ENCODE peak calls at places on chromosomes 7 and 10, in seven cellular contexts. M, I, L, W, D, Y and J are unnamed samples.

GRCh38 chr7:142925413-142925812 is 8.1 kb downstream of the TRPV5 start:
- DNase-seq in L (no peak), W (no peak), M (no peak), D (no peak), I (no peak), Y (no peak), J (no peak)

GRCh38 chr7:16841681-16842080 is 36.9 kb upstream of the AGR2 start:
- DNase-seq in W (no peak), I (peak; percentile 42), D (no peak), L (no peak), Y (peak; percentile 49), M (no peak), J (peak; percentile 56)

GRCh38 chr10:128318868-128319267 is 192.6 kb upstream of the MKI67 start:
- DNase-seq in M (no peak), I (no peak), Y (no peak), W (no peak), L (no peak), D (no peak), J (no peak)

GRCh38 chr7:155258233-155258575 is 39.5 kb upstream of the INSIG1 start:
- DNase-seq in Y (peak; percentile 89), W (no peak), L (no peak), I (peak; percentile 84), M (peak; percentile 86), D (peak; percentile 26), J (peak; percentile 88)

GRCh38 chr7:37376386-37376785 is 72.3 kb downstream of the ELMO1 start:
- DNase-seq in M (no peak), Y (no peak), W (no peak), L (no peak), D (no peak), I (no peak), J (no peak)

GRCh38 chr7:6271694-6272371 is 591 bp downstream of the CYTH3 start:
- DNase-seq in Y (no peak), W (no peak), L (no peak), D (peak; percentile 24), M (no peak), I (no peak), J (peak; percentile 43)

GRCh38 chr10:55242544-55242943 is 441.5 kb upstream of the PCDH15 start:
- DNase-seq in M (no peak), L (no peak), Y (no peak), D (no peak), I (no peak), W (no peak), J (no peak)

GRCh38 chr7:135291809-135292253 is 58.2 kb downstream of the STRA8 start:
- DNase-seq in D (no peak), Y (peak; percentile 98), M (peak; percentile 42), L (no peak), I (no peak), W (no peak), J (no peak)

GRCh38 chr10:14592566-14592965 is 182.1 kb downstream of the FAM107B start:
- DNase-seq in W (no peak), M (no peak), L (no peak), I (no peak), D (no peak), Y (no peak), J (no peak)

GRCh38 chr7:15215611-15216010 is 313.1 kb upstream of the DGKB start:
- DNase-seq in I (no peak), Y (no peak), W (no peak), M (no peak), D (no peak), L (no peak), J (no peak)

GRCh38 chr10:8691498-8692017 is 637.1 kb downstream of the GATA3 start:
- DNase-seq in I (no peak), M (no peak), D (no peak), W (no peak), L (no peak), Y (no peak), J (no peak)

GRCh38 chr10:103554488-103555320 is 61.2 kb downstream of the NEURL1 start:
- DNase-seq in M (no peak), I (peak; percentile 78), W (no peak), Y (peak; percentile 35), D (peak; percentile 85), L (no peak), J (peak; percentile 74)

GRCh38 chr7:95811846-95812445 is 39.6 kb downstream of the DYNC1I1 start:
- DNase-seq in Y (no peak), W (no peak), M (no peak), I (no peak), L (no peak), D (no peak), J (peak; percentile 14)

GRCh38 chr7:101743241-101743994 is 74.0 kb upstream of the CUX1 start:
- DNase-seq in M (peak; percentile 56), I (peak; percentile 84), L (peak; percentile 18), W (no peak), Y (peak; percentile 57), D (peak; percentile 36), J (peak; percentile 82)

GRCh38 chr7:135273581-135273980 is 39.9 kb downstream of the STRA8 start:
- DNase-seq in M (no peak), Y (no peak), W (no peak), I (no peak), D (no peak), L (no peak), J (no peak)

GRCh38 chr10:57776688-57777432 is 490.8 kb downstream of the IPMK start:
- DNase-seq in D (no peak), W (no peak), Y (no peak), I (no peak), L (no peak), M (no peak), J (no peak)

GRCh38 chr7:56063882-56064625 is at the start of gene SUMF2:
- DNase-seq in Y (peak; percentile 90), M (peak; percentile 99), W (peak; percentile 79), D (peak; percentile 89), I (peak; percentile 99), L (peak; percentile 83), J (peak; percentile 100)

GRCh38 chr7:111068618-111069017 is 22.3 kb upstream of the LRRN3 start:
- DNase-seq in M (no peak), Y (no peak), D (no peak), W (no peak), I (no peak), L (no peak), J (no peak)

GRCh38 chr10:132516771-132517725 is 20.5 kb upstream of the INPP5A start:
- DNase-seq in W (peak; percentile 75), I (peak; percentile 98), M (peak; percentile 92), Y (peak; percentile 90), D (peak; percentile 98), L (peak; percentile 88), J (peak; percentile 98)

GRCh38 chr10:119412831-119413737 is 129.4 kb downstream of the RGS10 start:
- DNase-seq in L (no peak), I (peak; percentile 77), D (no peak), M (no peak), Y (peak; percentile 28), W (no peak), J (peak; percentile 74)

GRCh38 chr7:96311967-96312366 is 9.9 kb downstream of the SLC25A13 start:
- DNase-seq in Y (peak; percentile 56), M (no peak), D (no peak), W (no peak), I (no peak), L (no peak), J (no peak)

GRCh38 chr7:29255839-29256782 is 61.5 kb downstream of the CHN2 start:
- DNase-seq in D (no peak), L (no peak), I (no peak), M (no peak), W (no peak), Y (no peak), J (no peak)

GRCh38 chr7:4745971-4746919 is 29.2 kb upstream of the AP5Z1 start:
- DNase-seq in D (no peak), M (peak; percentile 76), L (no peak), I (peak; percentile 63), Y (peak; percentile 87), W (no peak), J (peak; percentile 52)